ENCODE peak calls at places on chromosomes 4 and X, in seven cellular contexts. F is GM10248, T is IMR-90, P is adrenal gland, B is A673, X is right lobe of liver, H is fibroblast of lung. Q is an unnamed sample.

GRCh38 chrX:43813898-43814297 is 68.4 kb downstream of the MAOB start:
- DNase-seq in F (no peak), T (no peak), P (no peak), B (peak), X (no peak), H (peak), Q (no peak)

GRCh38 chrX:45818913-45819312 is 618.2 kb upstream of the DIPK2B start:
- DNase-seq in F (no peak), T (no peak), P (no peak), B (no peak), X (no peak), H (no peak), Q (no peak)

GRCh38 chrX:53227224-53227765 is 2.3 kb upstream of the KDM5C start:
- DNase-seq in F (no peak), T (no peak), P (no peak), B (no peak), X (no peak), H (no peak), Q (no peak)

GRCh38 chr4:78496021-78496643 is 55.4 kb upstream of the ANXA3 start:
- DNase-seq in F (no peak), T (no peak), P (no peak), B (no peak), X (no peak), H (peak), Q (no peak)

GRCh38 chr4:13331827-13332226 is 152.3 kb downstream of the RAB28 start:
- DNase-seq in F (no peak), T (no peak), P (no peak), B (no peak), X (no peak), H (no peak), Q (no peak)

GRCh38 chr4:61938250-61938846 is 738.2 kb downstream of the ADGRL3 start:
- DNase-seq in F (no peak), T (no peak), P (no peak), B (no peak), X (no peak), H (no peak), Q (no peak)

GRCh38 chr4:83932996-83933395 is 397.1 kb downstream of the GPAT3 start:
- DNase-seq in F (no peak), T (peak), P (no peak), B (no peak), X (no peak), H (no peak), Q (no peak)

GRCh38 chrX:9379697-9380551 is 84.9 kb upstream of the TBL1X start:
- DNase-seq in F (no peak), T (peak), P (no peak), B (no peak), X (no peak), H (peak), Q (no peak)

GRCh38 chrX:64229145-64229544 is 1.3 kb downstream of the ASB12 start:
- DNase-seq in F (no peak), T (no peak), P (no peak), B (no peak), X (no peak), H (no peak), Q (no peak)

GRCh38 chrX:112670964-112671363 is 8.8 kb downstream of the LHFPL1 start:
- DNase-seq in F (no peak), T (no peak), P (no peak), B (no peak), X (no peak), H (no peak), Q (no peak)

GRCh38 chrX:111352424-111352823 is 59.6 kb downstream of the DCX start:
- DNase-seq in F (no peak), T (no peak), P (peak), B (no peak), X (peak), H (peak), Q (no peak)

GRCh38 chr4:808860-809570 is 16.9 kb downstream of the CPLX1 start:
- DNase-seq in F (no peak), T (no peak), P (no peak), B (no peak), X (no peak), H (no peak), Q (no peak)

GRCh38 chr4:5927747-5928146 is 34.9 kb upstream of the CRMP1 start:
- DNase-seq in F (no peak), T (no peak), P (no peak), B (no peak), X (no peak), H (no peak), Q (no peak)

GRCh38 chr4:60450054-60450453 is 750.1 kb upstream of the ADGRL3 start:
- DNase-seq in F (no peak), T (no peak), P (no peak), B (no peak), X (no peak), H (no peak), Q (no peak)
- TF ChIP-seq CTCF in F (no peak), T (no peak), P (no peak), B (no peak), X (no peak), H (no peak), Q (no peak)

GRCh38 chrX:24150051-24150790 is 692 bp downstream of the ZFX start:
- DNase-seq in F (peak), T (peak), P (peak), B (peak), X (peak), H (peak), Q (peak)
- TF ChIP-seq CTCF in F (peak), T (peak), P (peak), B (peak), X (peak), H (peak), Q (peak)

GRCh38 chr4:56976878-56977320 is 507 bp downstream of the NOA1 start:
- DNase-seq in F (peak), T (no peak), P (peak), B (no peak), X (peak), H (no peak), Q (no peak)
- TF ChIP-seq CTCF in F (peak), T (no peak), P (no peak), B (no peak), X (peak), H (no peak), Q (peak)

GRCh38 chr4:35793766-35794165 is 450.5 kb downstream of the ARAP2 start:
- DNase-seq in F (no peak), T (no peak), P (no peak), B (no peak), X (no peak), H (no peak), Q (no peak)

GRCh38 chr4:35793045-35793722 is 451.1 kb downstream of the ARAP2 start:
- DNase-seq in F (no peak), T (no peak), P (no peak), B (no peak), X (no peak), H (no peak), Q (no peak)

DNA sequence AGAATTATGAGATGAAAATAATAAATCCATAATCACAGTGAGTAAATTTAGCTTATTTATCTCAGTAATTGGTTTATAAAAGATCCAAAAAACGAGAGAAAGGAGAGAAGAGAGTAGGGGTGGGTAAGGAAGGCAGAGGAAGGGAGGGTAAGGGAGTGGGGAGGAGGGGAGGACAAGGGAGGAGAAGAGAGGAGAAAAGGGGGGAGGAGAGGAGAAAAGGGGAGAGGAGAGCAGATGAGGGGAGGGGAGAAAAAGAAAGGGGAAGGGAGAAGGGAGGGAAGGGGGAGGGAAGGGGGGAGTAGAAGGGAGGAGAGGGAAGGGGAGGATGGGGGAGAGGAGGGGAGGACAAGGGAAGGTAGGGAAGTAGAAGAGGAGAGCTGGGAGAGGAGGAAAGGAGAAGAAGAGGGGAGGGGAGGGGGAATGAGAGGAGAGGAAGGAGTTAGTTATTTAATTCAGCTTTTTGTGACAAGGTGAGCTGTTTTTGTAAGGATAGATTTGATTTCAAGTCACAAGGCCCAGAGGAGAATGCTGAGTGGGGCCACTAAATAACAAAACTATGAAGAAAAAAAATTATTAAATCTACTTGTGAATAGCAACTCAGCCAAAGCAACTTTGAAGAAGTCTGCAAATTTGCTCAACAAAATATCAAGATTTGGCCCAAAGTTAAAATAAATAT is 454.3 kb downstream of the ARAP2 start:
- DNase-seq in F (no peak), T (no peak), P (no peak), B (no peak), X (no peak), H (no peak), Q (no peak)
- TF ChIP-seq CTCF in F (no peak), T (no peak), P (no peak), B (no peak), X (no peak), H (no peak), Q (no peak)

DNA sequence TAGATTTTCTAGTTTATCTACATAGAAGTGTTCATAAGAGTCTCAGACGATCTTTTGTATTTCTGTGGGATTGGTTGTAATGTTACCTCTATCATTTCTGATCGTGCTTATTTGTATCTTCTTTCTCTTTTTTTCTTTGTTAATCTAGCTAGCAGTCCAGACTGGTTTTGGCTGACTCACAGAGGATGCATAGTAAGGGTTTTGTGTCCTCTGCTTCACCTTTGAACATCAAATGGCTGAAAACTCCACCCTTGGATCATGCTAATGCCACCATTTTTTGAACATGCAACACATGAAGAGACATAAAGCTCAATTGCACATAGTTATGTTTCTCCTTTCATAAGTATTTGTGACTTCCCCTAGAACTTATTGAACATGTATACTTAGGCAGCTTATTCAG is 22.8 kb downstream of the TMPRSS11A start:
- DNase-seq in F (no peak), T (no peak), P (no peak), B (no peak), X (no peak), H (no peak), Q (no peak)
- TF ChIP-seq CTCF in F (no peak), T (no peak), P (no peak), B (no peak), X (no peak), H (no peak), Q (no peak)

GRCh38 chr4:161249779-161250440 is 913.9 kb downstream of the FSTL5 start:
- DNase-seq in F (no peak), T (no peak), P (no peak), B (no peak), X (no peak), H (no peak), Q (no peak)

GRCh38 chr4:161256716-161257115 is 907.1 kb downstream of the FSTL5 start:
- DNase-seq in F (no peak), T (no peak), P (no peak), B (peak), X (no peak), H (no peak), Q (no peak)

GRCh38 chr4:161256172-161256571 is 907.6 kb downstream of the FSTL5 start:
- DNase-seq in F (no peak), T (no peak), P (no peak), B (peak), X (no peak), H (peak), Q (no peak)

GRCh38 chr4:161252520-161253141 is 911.2 kb downstream of the FSTL5 start:
- DNase-seq in F (peak), T (peak), P (no peak), B (peak), X (no peak), H (peak), Q (no peak)

GRCh38 chr4:161254375-161254774 is 909.4 kb downstream of the FSTL5 start:
- DNase-seq in F (no peak), T (no peak), P (no peak), B (peak), X (no peak), H (no peak), Q (no peak)
- TF ChIP-seq CTCF in F (peak), T (no peak), P (no peak), B (no peak), X (no peak), H (no peak), Q (no peak)

DNA sequence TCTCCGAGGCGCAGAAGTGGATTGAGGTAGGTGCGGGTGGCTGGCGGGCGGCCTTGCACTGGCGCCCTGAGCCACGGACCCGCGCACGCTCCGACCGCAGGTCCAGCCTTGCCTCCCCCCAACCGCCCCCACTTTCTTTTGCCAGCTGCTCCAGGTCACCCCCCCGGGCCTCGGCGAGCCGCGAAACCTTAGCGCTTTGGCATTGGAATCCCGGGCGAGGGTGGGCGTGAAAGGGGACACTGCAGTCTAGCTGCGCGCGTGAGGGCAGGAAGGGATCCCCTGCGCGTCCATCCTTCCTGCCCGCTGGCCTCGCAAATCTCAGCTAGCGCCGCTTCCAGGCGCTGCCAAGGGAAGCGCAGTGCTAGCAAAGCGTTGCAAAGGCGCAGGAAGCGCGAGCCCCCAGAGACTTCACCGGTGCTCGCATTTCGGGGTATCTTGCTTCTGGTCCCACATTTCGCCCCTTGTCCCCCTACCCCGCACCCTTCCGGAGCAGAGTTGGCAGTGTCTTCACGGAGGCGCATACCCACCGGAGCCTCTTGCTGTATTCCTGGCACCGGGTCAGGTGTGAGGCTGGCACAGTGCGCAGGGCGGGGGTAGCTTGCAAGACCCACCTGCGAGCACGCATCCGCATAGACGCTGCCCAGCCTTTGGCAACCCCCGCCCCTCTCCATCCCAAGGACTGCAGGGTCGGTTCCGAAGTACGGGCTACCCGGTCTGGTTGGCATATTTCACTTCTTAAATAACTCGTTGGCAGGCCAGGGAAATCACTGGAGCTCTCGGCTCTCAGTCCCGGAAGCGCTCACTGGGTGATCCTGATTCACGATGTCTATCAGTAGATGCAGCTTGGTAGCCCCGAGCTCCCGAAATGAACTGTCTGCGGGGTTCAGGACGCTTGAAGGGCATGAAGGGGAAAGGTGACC is 104.4 kb downstream of the UCHL1 start:
- DNase-seq in F (no peak), T (no peak), P (peak), B (peak), X (peak), H (peak), Q (no peak)
- TF ChIP-seq CTCF in F (no peak), T (no peak), P (no peak), B (no peak), X (no peak), H (no peak), Q (no peak)

DNA sequence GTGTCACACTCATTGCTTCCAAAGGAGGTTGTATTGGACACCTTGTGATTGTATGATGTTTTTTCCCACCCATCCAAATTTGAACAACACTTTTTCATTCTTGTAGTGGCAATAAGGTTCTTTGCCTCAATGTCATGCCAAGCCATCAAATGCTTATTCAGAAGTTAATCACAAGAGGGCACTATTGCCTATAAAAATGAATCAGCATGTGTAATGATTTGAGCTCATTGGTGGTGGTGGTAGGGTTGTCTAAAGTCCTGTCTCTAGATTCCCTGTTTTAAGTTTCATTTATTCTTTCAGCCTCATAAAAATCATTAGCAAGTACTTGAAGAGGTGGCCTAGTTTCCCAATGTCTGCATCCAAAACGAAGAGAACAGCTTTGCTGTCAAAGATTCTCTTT is 37.0 kb downstream of the IRS4 start:
- DNase-seq in F (peak), T (peak), P (no peak), B (peak), X (no peak), H (peak), Q (no peak)
- TF ChIP-seq CTCF in F (peak), T (peak), P (peak), B (peak), X (peak), H (peak), Q (peak)